ENCODE peak calls at places on chromosomes 6 and 20, in seven cellular contexts. I is CD8-positive, alpha-beta T cell; N is ascending aorta; L is brain microvascular endothelial cell; D is psoas muscle; V is endothelial cell; O is uterus. Y is an unnamed sample.

GRCh38 chr6:117555262-117555849 is 47.0 kb downstream of the GOPC start:
- DNase-seq in D (no peak), L (no peak), V (no peak), O (no peak), N (no peak), I (no peak), Y (no peak)

GRCh38 chr6:7152467-7152866 is 44.7 kb downstream of the RREB1 start:
- DNase-seq in V (no peak), N (no peak), L (no peak), D (no peak), I (no peak), O (no peak), Y (no peak)

GRCh38 chr6:28142446-28142845 is 763 bp downstream of the ZKSCAN8 start:
- DNase-seq in O (no peak), D (no peak), I (no peak), V (no peak), L (no peak), N (no peak), Y (no peak)

GRCh38 chr20:15380770-15381169 is 1043.4 kb upstream of the FLRT3 start:
- DNase-seq in I (no peak), O (no peak), N (no peak), V (no peak), L (no peak), D (no peak), Y (no peak)

GRCh38 chr6:113585246-113585645 is 271.9 kb upstream of the MARCKS start:
- DNase-seq in V (no peak), D (no peak), O (no peak), L (no peak), N (no peak), I (no peak), Y (no peak)

GRCh38 chr20:8094415-8094818 is 37.6 kb upstream of the PLCB1 start:
- DNase-seq in I (no peak), L (peak; percentile 36), O (peak; percentile 81), D (peak; percentile 29), N (no peak), V (no peak), Y (no peak)

GRCh38 chr6:46476301-46476700 is 14.9 kb downstream of the RCAN2 start:
- DNase-seq in D (no peak), I (no peak), N (no peak), O (no peak), V (no peak), L (no peak), Y (no peak)

GRCh38 chr6:31814677-31815024 is 432 bp downstream of the HSPA1L start:
- DNase-seq in V (peak; percentile 67), N (peak; percentile 90), I (peak; percentile 56), L (peak; percentile 94), O (peak; percentile 99), D (peak; percentile 95), Y (peak; percentile 67)

GRCh38 chr6:121584591-121585369 is 149.3 kb downstream of the GJA1 start:
- DNase-seq in N (no peak), I (no peak), O (no peak), V (no peak), L (no peak), D (no peak), Y (no peak)

GRCh38 chr20:17655865-17656489 is 26.1 kb downstream of the RRBP1 start:
- DNase-seq in D (no peak), O (peak; percentile 15), N (no peak), V (no peak), L (peak; percentile 25), I (no peak), Y (no peak)

GRCh38 chr6:134379086-134379485 is 61.2 kb upstream of the SGK1 start:
- DNase-seq in L (no peak), I (no peak), V (no peak), D (no peak), N (no peak), O (no peak), Y (peak; percentile 59)

GRCh38 chr6:147285087-147285855 is 81.1 kb downstream of the STXBP5 start:
- DNase-seq in I (no peak), V (no peak), O (no peak), D (no peak), L (no peak), N (no peak), Y (no peak)

GRCh38 chr6:72560721-72561593 is 60.9 kb upstream of the KCNQ5 start:
- DNase-seq in V (no peak), L (peak; percentile 6), I (no peak), D (no peak), O (no peak), N (no peak), Y (no peak)
- TF ChIP-seq CTCF in V (peak; percentile 60), L (peak; percentile 26), I (no peak), D (no peak), O (no peak), N (no peak), Y (peak; percentile 36)

DNA sequence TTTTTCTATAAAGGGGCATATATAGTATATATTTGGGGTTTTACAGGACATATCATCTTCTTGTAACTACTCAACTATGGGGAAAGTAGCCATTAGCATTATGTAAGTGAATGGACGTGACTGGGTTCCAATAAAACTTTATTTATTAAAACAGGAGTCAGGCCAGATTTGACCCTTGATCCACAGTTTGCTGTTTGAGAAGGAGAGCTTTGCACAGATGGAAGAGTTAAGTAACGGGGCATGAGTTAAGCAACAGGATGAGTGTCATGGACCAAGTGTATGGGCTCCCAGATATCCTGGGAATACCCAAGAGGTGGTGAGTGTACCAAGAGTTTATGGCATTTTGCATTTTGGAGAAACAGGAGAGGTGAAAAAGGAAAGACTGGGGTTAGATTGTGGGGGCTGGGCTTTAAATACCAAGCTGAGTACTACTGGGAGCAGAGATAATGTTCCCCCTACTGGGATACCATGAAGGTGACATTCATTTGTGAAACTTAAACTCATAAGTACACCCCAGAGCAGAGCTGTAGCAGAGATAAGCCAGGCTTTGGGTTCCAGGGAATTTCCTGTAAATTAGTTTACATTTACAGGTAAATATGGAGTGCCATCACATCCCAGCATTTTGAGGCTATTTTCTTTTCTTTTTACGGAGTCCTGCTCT is 18.5 kb upstream of the SCUBE3 start:
- DNase-seq in V (no peak), N (no peak), O (no peak), L (no peak), I (no peak), D (no peak), Y (no peak)
- TF ChIP-seq CTCF in V (no peak), N (no peak), O (no peak), L (no peak), I (no peak), D (no peak), Y (no peak)

DNA sequence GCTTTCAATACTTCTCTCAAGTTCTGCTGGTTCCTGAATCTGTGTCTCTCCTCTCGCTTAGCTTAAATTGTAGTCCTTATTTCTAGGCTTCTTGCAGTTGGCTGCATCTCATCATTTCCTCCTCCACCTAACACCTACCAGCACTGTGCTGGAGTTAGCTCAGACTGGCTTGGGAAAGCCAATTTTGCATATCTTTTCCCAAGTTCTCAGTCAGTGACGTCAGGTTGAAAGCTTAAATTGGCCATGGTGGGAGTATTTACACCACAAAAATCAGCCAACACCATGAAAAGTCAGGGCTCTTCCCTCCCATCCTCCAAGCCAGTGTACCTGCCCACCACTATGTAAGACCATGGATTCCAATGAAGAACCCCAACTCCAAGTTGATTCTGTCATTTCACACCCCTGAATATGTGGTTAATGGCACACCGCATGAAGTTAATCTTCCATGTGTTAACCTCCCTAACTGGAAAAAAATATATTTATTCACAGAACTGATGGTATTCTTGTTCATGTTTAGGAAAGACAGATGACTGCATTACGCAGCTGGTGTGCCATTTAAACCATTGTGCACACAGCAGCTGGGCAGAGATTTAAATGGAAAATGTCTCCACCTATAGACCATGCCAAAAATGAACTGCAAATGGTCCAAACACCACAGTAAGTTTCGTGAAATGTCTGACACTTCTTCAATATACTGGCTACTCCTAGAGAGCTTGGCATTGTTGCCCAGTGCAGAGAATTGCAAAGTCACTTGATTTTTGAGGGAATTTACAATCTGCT is 274.1 kb upstream of the MAP3K7 start:
- DNase-seq in N (no peak), V (no peak), D (no peak), L (no peak), I (no peak), O (no peak), Y (no peak)
- TF ChIP-seq CTCF in N (no peak), V (no peak), D (no peak), L (no peak), I (no peak), O (no peak), Y (peak; percentile 29)

GRCh38 chr20:50130346-50130703 is 17.4 kb upstream of the UBE2V1 start:
- DNase-seq in V (no peak), D (no peak), O (no peak), L (no peak), N (no peak), I (no peak), Y (no peak)

GRCh38 chr20:50136822-50137599 is 16.5 kb downstream of the PEDS1 start:
- DNase-seq in L (no peak), N (no peak), D (no peak), I (no peak), O (no peak), V (no peak), Y (no peak)

GRCh38 chr20:50130995-50131394 is 18.0 kb upstream of the UBE2V1 start:
- DNase-seq in N (no peak), I (no peak), V (no peak), O (peak; percentile 80), D (no peak), L (no peak), Y (no peak)

GRCh38 chr20:50133041-50133440 is 20.1 kb upstream of the UBE2V1 start:
- DNase-seq in N (no peak), I (no peak), V (no peak), L (no peak), D (peak; percentile 57), O (no peak), Y (no peak)

DNA sequence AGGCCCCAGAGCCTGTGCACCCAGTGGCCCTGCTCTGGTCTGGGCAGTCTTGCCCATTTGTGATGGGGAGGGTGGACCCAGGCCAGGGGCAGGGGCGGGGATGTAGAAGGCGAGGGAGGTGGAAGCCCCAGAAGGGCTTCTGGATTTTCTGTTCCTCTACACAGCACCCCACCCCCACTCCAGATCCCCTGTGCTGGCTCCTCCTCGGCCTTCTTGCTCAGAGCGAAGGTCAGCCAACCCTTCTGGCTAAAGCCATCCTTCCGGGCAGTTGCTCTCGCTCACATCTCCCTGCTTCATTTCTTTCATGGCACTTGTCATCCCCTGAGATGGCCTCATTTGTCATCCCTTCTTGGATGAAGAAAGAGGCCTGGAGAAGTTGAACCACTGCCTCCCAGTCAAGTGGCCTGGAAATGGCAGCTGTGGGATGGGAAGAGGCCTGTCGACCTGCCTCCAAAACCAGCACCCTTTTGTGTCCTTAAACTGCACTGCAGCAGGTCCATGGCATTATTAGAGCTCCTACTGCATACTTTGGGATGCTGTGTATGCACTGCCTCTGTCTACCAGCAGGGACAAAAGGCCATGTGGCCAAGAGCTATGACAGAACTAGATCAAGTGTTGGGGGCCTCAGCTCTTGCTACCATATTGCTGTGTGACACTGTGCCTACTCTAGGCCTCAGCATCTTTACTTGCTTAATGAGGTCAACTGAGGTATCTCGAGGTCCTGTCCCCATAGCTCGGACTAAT is 19.9 kb downstream of the PEDS1 start:
- DNase-seq in I (no peak), L (no peak), D (peak; percentile 76), V (no peak), N (no peak), O (no peak), Y (no peak)
- TF ChIP-seq CTCF in I (no peak), L (peak; percentile 51), D (peak; percentile 23), V (no peak), N (no peak), O (no peak), Y (peak; percentile 30)

DNA sequence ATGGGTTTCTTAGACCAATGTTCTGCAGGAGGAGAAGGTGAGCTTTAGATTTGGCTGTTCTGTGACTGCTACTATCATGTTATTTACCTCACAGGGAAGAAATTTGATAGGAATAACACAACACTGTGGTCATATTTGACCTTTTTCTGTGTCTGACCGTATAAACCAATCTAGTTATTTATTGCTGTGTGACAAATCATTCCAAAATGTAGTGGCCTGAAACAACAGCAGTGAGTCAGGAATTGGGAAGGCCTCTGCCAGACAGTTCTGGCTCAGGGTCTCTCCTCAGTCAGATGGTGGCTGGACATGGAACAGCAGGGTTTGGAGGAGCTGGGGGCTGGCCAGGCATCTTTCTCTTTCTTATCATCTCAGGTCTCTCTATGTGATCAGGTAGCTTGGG is 33.0 kb downstream of the RIPOR2 start:
- DNase-seq in I (no peak), O (no peak), N (no peak), L (peak; percentile 87), D (no peak), V (no peak), Y (no peak)
- TF ChIP-seq CTCF in I (no peak), O (no peak), N (no peak), L (peak; percentile 41), D (no peak), V (no peak), Y (no peak)

Y was measured in progenitor cell of endocrine pancreas.